ENCODE peak calls at places on chromosome 4, in five cellular contexts. F is Peyer's patch, C is cardiac muscle cell, R is K562, B is neural progenitor cell. W is an unnamed sample.

GRCh38 chr4:100208964-100209363 is 18.7 kb upstream of the DDIT4L start:
- DNase-seq in R (no peak), F (no peak), B (no peak), C (no peak), W (no peak)

GRCh38 chr4:54585321-54586000 is 72.3 kb upstream of the KIT start:
- DNase-seq in C (no peak), R (peak; percentile 37), B (no peak), F (no peak), W (peak; percentile 65)

GRCh38 chr4:140330311-140330900 is 43.0 kb upstream of the SCOC start:
- DNase-seq in B (peak; percentile 45), F (no peak), R (peak; percentile 14), C (peak; percentile 41), W (peak; percentile 53)

GRCh38 chr4:17448689-17449088 is 63.2 kb downstream of the QDPR start:
- DNase-seq in R (no peak), C (no peak), B (no peak), F (no peak), W (no peak)

GRCh38 chr4:77196866-77197265 is 39.9 kb downstream of the CCNG2 start:
- DNase-seq in R (no peak), F (no peak), B (no peak), C (no peak), W (no peak)

GRCh38 chr4:84451546-84451945 is 47.5 kb downstream of the NKX6-1 start:
- DNase-seq in F (no peak), C (no peak), R (no peak), B (peak; percentile 21), W (no peak)

GRCh38 chr4:157013656-157014055 is 42.1 kb upstream of the PDGFC start:
- DNase-seq in R (no peak), C (no peak), B (no peak), F (no peak), W (no peak)

GRCh38 chr4:8916914-8917305 is 45.3 kb upstream of the HMX1 start:
- DNase-seq in C (no peak), F (no peak), R (no peak), B (no peak), W (no peak)

GRCh38 chr4:38752393-38752961 is 30.3 kb downstream of the TLR10 start:
- DNase-seq in F (no peak), C (no peak), R (no peak), B (peak; percentile 20), W (no peak)

GRCh38 chr4:133152330-133152791 is 3.3 kb downstream of the PCDH10 start:
- DNase-seq in F (no peak), C (peak; percentile 23), B (peak; percentile 46), R (no peak), W (no peak)

GRCh38 chr4:6857009-6857882 is 52.4 kb upstream of the TBC1D14 start:
- DNase-seq in C (no peak), F (no peak), R (no peak), B (no peak), W (no peak)

GRCh38 chr4:6858997-6859396 is 50.6 kb upstream of the TBC1D14 start:
- DNase-seq in B (no peak), C (no peak), F (no peak), R (no peak), W (no peak)

GRCh38 chr4:6856391-6856790 is 53.2 kb upstream of the TBC1D14 start:
- DNase-seq in C (no peak), R (no peak), B (no peak), F (no peak), W (no peak)

GRCh38 chr4:6855692-6856297 is 53.8 kb upstream of the TBC1D14 start:
- DNase-seq in C (peak; percentile 61), B (no peak), F (no peak), R (no peak), W (peak; percentile 9)

GRCh38 chr4:6859543-6859942 is 50.1 kb upstream of the TBC1D14 start:
- DNase-seq in C (peak; percentile 3), F (no peak), R (no peak), B (no peak), W (no peak)
- H3K27ac ChIP-seq in C (peak overlapping the region; percentile 52), F (no peak overlapping the region), R (no peak overlapping the region), B (no peak overlapping the region), W (no peak overlapping the region)

GRCh38 chr4:171203425-171203824 is 609.8 kb upstream of the GALNTL6 start:
- DNase-seq in R (no peak), B (no peak), F (no peak), C (no peak), W (no peak)
- H3K4me1 ChIP-seq in R (no peaks in the 10 kb centered on the region), B (no peaks in the 10 kb centered on the region), F (no peaks in the 10 kb centered on the region), C (no peaks in the 10 kb centered on the region), W (no peaks in the 10 kb centered on the region)

GRCh38 chr4:3302786-3303444 is 10.1 kb downstream of the RGS12 start:
- DNase-seq in C (no peak), B (no peak), F (peak; percentile 43), R (no peak), W (no peak)
- H3K27me3 ChIP-seq in C (no peaks in the 10 kb centered on the region), B (no peaks in the 10 kb centered on the region), F (no peaks in the 10 kb centered on the region), R (peaks cover 6% of the 10 kb centered on the region), W (no peaks in the 10 kb centered on the region)

GRCh38 chr4:183300660-183301059 is 19.4 kb downstream of the CLDN22 start:
- DNase-seq in R (no peak), B (no peak), C (no peak), F (no peak), W (no peak)

GRCh38 chr4:183295711-183296110 is 24.4 kb downstream of the CLDN22 start:
- DNase-seq in C (no peak), B (no peak), F (no peak), R (no peak), W (no peak)

GRCh38 chr4:183297675-183298074 is 22.4 kb downstream of the CLDN22 start:
- DNase-seq in F (no peak), R (no peak), B (no peak), C (no peak), W (no peak)

GRCh38 chr4:183300070-183300469 is 20.0 kb downstream of the CLDN22 start:
- DNase-seq in B (no peak), R (no peak), F (no peak), C (no peak), W (no peak)

GRCh38 chr4:183299464-183299863 is 20.6 kb downstream of the CLDN22 start:
- DNase-seq in B (no peak), C (no peak), F (no peak), R (no peak), W (no peak)
- H3K27ac ChIP-seq in B (no peak overlapping the region), C (no peak overlapping the region), F (no peak overlapping the region), R (no peak overlapping the region), W (no peak overlapping the region)

DNA sequence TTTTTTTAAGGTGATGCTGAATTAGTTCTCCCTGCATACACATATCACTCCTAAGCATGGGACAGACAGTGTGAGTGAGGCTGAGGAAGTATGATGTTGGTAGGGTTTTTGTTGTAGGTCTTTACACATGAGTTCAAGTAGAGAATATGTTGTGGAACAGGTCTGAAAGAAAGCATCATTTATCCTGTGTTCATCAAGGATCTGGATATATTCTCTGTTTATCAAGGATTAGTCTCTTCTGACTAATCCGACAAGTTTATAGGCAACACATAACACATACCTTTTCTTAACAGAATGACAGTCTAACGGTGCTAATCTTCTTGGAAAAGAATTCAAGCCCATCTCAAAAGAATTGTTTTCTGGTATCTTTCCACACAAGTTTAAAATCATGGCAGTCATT is 10.5 kb downstream of the SLIT2 start:
- DNase-seq in B (no peak), F (no peak), R (no peak), C (no peak), W (no peak)
- H3K4me1 ChIP-seq in B (peaks cover 8% of the 10 kb centered on the region), F (no peaks in the 10 kb centered on the region), R (no peaks in the 10 kb centered on the region), C (peaks cover 19% of the 10 kb centered on the region), W (no peaks in the 10 kb centered on the region)

GRCh38 chr4:94759767-94760211 is 2.0 kb downstream of the BMPR1B start:
- DNase-seq in F (no peak), C (no peak), R (no peak), B (no peak), W (no peak)
- H3K27me3 ChIP-seq in F (no peaks in the 10 kb centered on the region), C (peaks cover 86% of the 10 kb centered on the region), R (peaks cover 2% of the 10 kb centered on the region), B (peaks cover 82% of the 10 kb centered on the region), W (peaks cover 7% of the 10 kb centered on the region)

GRCh38 chr4:186942745-186943606 is 219.3 kb upstream of the FAT1 start:
- DNase-seq in R (no peak), B (peak; percentile 42), F (no peak), C (peak; percentile 66), W (peak; percentile 31)
- H3K27ac ChIP-seq in R (no peak overlapping the region), B (no peak overlapping the region), F (no peak overlapping the region), C (peak overlapping the region; percentile 18), W (no peak overlapping the region)

DNA sequence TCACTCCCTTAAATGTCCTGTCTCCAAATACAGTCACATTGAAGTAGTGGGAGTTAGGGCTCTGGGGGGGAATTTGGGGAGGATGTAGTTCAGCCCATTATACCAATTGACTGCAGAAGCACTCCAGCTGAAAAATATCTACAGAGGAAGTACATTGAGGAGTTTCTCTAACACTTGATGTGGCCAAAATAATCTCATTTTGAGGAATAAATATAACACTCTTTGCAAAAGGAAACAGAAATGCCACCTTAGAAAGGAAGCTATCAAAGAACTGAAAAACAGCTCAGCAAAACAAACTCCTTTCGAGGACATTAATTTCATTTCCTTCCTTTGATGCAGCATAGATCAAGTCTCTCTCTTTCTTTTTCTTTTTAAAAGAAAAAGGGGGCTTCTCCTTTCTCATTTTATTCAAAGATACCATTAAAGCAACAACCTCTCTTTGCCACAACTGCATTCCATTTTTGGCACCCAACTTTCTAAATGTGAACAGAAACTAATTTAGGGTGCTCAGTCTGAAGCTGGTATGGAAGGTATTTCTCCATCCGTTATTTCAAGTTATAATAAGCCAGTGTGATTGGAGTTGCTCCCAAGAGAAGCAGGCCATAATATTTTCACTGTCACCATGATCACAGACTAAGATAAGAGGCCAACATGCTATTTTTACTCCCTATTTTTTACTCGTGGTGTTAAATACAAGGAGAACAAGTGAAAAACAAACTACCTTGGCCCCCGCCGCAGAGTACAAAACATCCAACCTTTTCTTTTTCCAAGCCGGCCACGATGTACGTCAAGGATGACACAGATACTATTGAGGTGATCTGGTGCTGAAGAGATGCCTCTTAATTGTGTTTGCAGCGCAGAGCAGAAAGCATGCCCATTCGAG is 230.4 kb upstream of the GATB start:
- DNase-seq in R (no peak), F (no peak), B (no peak), C (no peak), W (no peak)
- H3K4me1 ChIP-seq in R (no peaks in the 10 kb centered on the region), F (peaks cover 18% of the 10 kb centered on the region), B (peaks cover 5% of the 10 kb centered on the region), C (peaks cover 12% of the 10 kb centered on the region), W (peaks cover 2% of the 10 kb centered on the region)